ENCODE peak calls at places on chromosomes 6 and 20, in seven cellular contexts. P is fibroblast of lung; G is neural progenitor cell; L is H1; Q is A549; F is tibial nerve; N is CD8-positive, alpha-beta T cell. W is an unnamed sample. For H3K4me1, the result is how much of the 10 kb centered on the place peaks cover.

GRCh38 chr20:57224641-57225138 is 41.8 kb downstream of the BMP7 start:
- DNase-seq in P (no peak), G (peak), L (no peak), Q (no peak), F (no peak), N (no peak), W (peak)

GRCh38 chr6:83429269-83429668 is 1.6 kb downstream of the ME1 start:
- DNase-seq in P (no peak), G (no peak), L (no peak), Q (no peak), F (no peak), N (no peak), W (no peak)

GRCh38 chr6:36979343-36979742 is 6.7 kb downstream of the MTCH1 start:
- DNase-seq in P (peak), G (no peak), L (no peak), Q (peak), F (no peak), N (peak), W (no peak)

GRCh38 chr6:8278562-8278961 is 156.8 kb downstream of the SLC35B3 start:
- DNase-seq in P (no peak), G (no peak), L (no peak), Q (no peak), F (no peak), N (no peak), W (no peak)

GRCh38 chr6:148251286-148251685 is 91.4 kb upstream of the SASH1 start:
- DNase-seq in P (peak), G (peak), L (no peak), Q (peak), F (no peak), N (no peak), W (no peak)

GRCh38 chr6:131643855-131644460 is 6.9 kb downstream of the ENPP3 start:
- DNase-seq in P (no peak), G (no peak), L (no peak), Q (no peak), F (no peak), N (no peak), W (no peak)

GRCh38 chr6:138538390-138539031 is 39.2 kb upstream of the NHSL1 start:
- DNase-seq in P (peak), G (no peak), L (no peak), Q (no peak), F (peak), N (no peak), W (no peak)

GRCh38 chr6:105981002-105981887 is 104.9 kb upstream of the PRDM1 start:
- DNase-seq in P (no peak), G (peak), L (peak), Q (no peak), F (no peak), N (no peak), W (no peak)

GRCh38 chr6:32073066-32073465 is 34.9 kb downstream of the CYP21A2 start:
- DNase-seq in P (no peak), G (peak), L (no peak), Q (no peak), F (no peak), N (no peak), W (no peak)

GRCh38 chr6:45951771-45952529 is 63.7 kb downstream of the CLIC5 start:
- DNase-seq in P (no peak), G (no peak), L (no peak), Q (no peak), F (no peak), N (no peak), W (no peak)
- H3K4me1 ChIP-seq in P (under half), G (under half), L (under half), Q (under half), F (under half), N (under half), W (under half)

GRCh38 chr20:41249371-41249770 is 68.2 kb downstream of the ZHX3 start:
- DNase-seq in P (peak), G (peak), L (no peak), Q (peak), F (peak), N (no peak), W (no peak)
- H3K4me1 ChIP-seq in P (under half), G (under half), L (under half), Q (under half), F (under half), N (under half), W (under half)

GRCh38 chr6:166584813-166585429 is 1.6 kb downstream of the RAMACL start:
- DNase-seq in P (no peak), G (no peak), L (no peak), Q (no peak), F (no peak), N (no peak), W (no peak)

GRCh38 chr6:166583230-166583629 is 3.2 kb downstream of the RAMACL start:
- DNase-seq in P (no peak), G (no peak), L (no peak), Q (no peak), F (no peak), N (no peak), W (no peak)

GRCh38 chr6:166586424-166587156 is at the start of gene RAMACL:
- DNase-seq in P (no peak), G (peak), L (peak), Q (peak), F (no peak), N (peak), W (no peak)

GRCh38 chr6:166582258-166582657 is 4.2 kb downstream of the RAMACL start:
- DNase-seq in P (peak), G (no peak), L (no peak), Q (no peak), F (no peak), N (no peak), W (no peak)

GRCh38 chr6:166584046-166584679 is 2.3 kb downstream of the RAMACL start:
- DNase-seq in P (no peak), G (no peak), L (no peak), Q (no peak), F (no peak), N (no peak), W (no peak)
- H3K4me1 ChIP-seq in P (under half), G (under half), L (under half), Q (under half), F (under half), N (under half), W (under half)

GRCh38 chr6:21134401-21134800 is 459.1 kb upstream of the SOX4 start:
- DNase-seq in P (no peak), G (no peak), L (no peak), Q (no peak), F (no peak), N (no peak), W (no peak)

GRCh38 chr6:21133902-21134301 is 459.6 kb upstream of the SOX4 start:
- DNase-seq in P (no peak), G (peak), L (no peak), Q (no peak), F (no peak), N (no peak), W (no peak)

GRCh38 chr6:21137708-21138358 is 455.7 kb upstream of the SOX4 start:
- DNase-seq in P (peak), G (no peak), L (no peak), Q (no peak), F (no peak), N (no peak), W (no peak)

GRCh38 chr6:21132856-21133610 is 460.5 kb upstream of the SOX4 start:
- DNase-seq in P (peak), G (no peak), L (no peak), Q (no peak), F (no peak), N (no peak), W (no peak)

DNA sequence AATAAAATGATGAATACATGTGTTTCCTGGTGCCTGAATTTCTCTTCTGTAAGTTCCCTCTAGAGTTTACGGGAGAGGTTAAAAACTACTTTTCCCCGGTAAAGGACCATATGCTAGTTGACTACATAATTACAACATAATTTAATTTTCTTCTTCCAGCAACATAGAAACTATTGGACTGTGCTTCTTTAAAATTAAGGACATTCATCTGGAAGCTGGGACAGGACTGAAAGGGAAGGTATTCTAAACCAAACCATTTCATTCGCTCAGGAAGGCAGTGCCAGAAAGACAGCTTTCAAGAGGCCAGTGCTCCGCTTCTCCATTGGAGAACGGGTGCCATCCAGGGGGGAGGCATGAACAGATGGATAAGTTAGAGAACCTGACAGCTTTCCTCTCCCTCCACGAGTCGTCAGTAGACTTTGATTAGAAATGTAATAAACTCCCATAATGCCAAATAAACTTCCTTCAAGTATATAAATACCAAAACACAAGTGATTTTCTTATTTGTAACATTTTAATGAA is 458.0 kb upstream of the SOX4 start:
- DNase-seq in P (no peak), G (no peak), L (no peak), Q (no peak), F (no peak), N (no peak), W (no peak)
- H3K4me1 ChIP-seq in P (under half), G (half or more), L (under half), Q (under half), F (under half), N (under half), W (half or more)

GRCh38 chr6:41539204-41539603 is 7.0 kb upstream of the FOXP4 start:
- DNase-seq in P (no peak), G (no peak), L (no peak), Q (no peak), F (no peak), N (no peak), W (no peak)
- H3K4me1 ChIP-seq in P (under half), G (under half), L (under half), Q (under half), F (under half), N (under half), W (under half)

DNA sequence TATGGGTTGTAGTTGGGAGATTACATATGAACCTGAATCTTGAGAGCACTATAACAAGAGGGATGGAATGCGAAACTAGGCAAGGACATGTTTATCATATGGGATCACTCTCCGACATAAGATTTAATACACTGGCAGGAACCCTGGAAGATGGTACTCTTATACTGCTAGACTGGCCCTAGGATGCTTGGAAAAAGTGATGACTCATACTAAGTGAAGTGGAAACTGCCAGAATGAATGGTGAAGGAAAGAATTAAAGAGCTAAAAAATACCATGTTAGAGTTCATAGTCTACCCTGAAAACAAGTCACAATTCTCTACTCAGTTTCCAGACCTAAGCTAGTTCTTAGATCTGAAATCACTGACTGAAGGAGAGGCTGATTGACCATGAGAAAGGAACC is 45.5 kb upstream of the THEMIS start:
- DNase-seq in P (no peak), G (no peak), L (no peak), Q (no peak), F (no peak), N (no peak), W (no peak)
- H3K4me1 ChIP-seq in P (under half), G (under half), L (under half), Q (under half), F (under half), N (under half), W (under half)

GRCh38 chr20:49685161-49685601 is 28.5 kb downstream of the B4GALT5 start:
- DNase-seq in P (no peak), G (no peak), L (no peak), Q (no peak), F (no peak), N (no peak), W (no peak)
- H3K4me1 ChIP-seq in P (under half), G (half or more), L (under half), Q (half or more), F (under half), N (under half), W (under half)

GRCh38 chr6:135866445-135867143 is 15.1 kb downstream of the PDE7B start:
- DNase-seq in P (peak), G (no peak), L (no peak), Q (no peak), F (no peak), N (no peak), W (no peak)
- H3K4me1 ChIP-seq in P (under half), G (under half), L (under half), Q (half or more), F (under half), N (under half), W (under half)

W was measured in HAP-1.